ENCODE peak calls at places on chromosome 2, in four cellular contexts. One of them, this sample, is unnamed.

GRCh38 chr2:64524604-64525322 is 635 bp downstream of the AFTPH start:
- DNase-seq in GM18507: no peak
- DNase-seq in activated naive CD8-positive, alpha-beta T cell treated with anti-CD3 and anti-CD28 coated beads, Interleukin-2, amount 50 U/mL, for 24 hours: peak
- DNase-seq in NCI-H2171 treated with DMSO at 0.1 percent for 48 hours: peak
- DNase-seq in this sample: no peak

GRCh38 chr2:66428986-66429612 is 5.8 kb upstream of the MEIS1 start:
- DNase-seq in NCI-H2171 treated with DMSO at 0.1 percent for 48 hours: peak
- DNase-seq in activated naive CD8-positive, alpha-beta T cell treated with anti-CD3 and anti-CD28 coated beads, Interleukin-2, amount 50 U/mL, for 24 hours: no peak
- DNase-seq in GM18507: no peak
- DNase-seq in this sample: peak

GRCh38 chr2:72689579-72690170 is 136.2 kb downstream of the EXOC6B start:
- DNase-seq in activated naive CD8-positive, alpha-beta T cell treated with anti-CD3 and anti-CD28 coated beads, Interleukin-2, amount 50 U/mL, for 24 hours: no peak
- DNase-seq in NCI-H2171 treated with DMSO at 0.1 percent for 48 hours: no peak
- DNase-seq in GM18507: no peak
- DNase-seq in this sample: no peak

GRCh38 chr2:156331572-156332451 is 709 bp downstream of the NR4A2 start:
- DNase-seq in activated naive CD8-positive, alpha-beta T cell treated with anti-CD3 and anti-CD28 coated beads, Interleukin-2, amount 50 U/mL, for 24 hours: peak
- DNase-seq in GM18507: no peak
- DNase-seq in NCI-H2171 treated with DMSO at 0.1 percent for 48 hours: peak
- DNase-seq in this sample: peak

GRCh38 chr2:55161295-55162210 is 70.5 kb downstream of the CLHC1 start:
- DNase-seq in NCI-H2171 treated with DMSO at 0.1 percent for 48 hours: peak
- DNase-seq in GM18507: no peak
- DNase-seq in activated naive CD8-positive, alpha-beta T cell treated with anti-CD3 and anti-CD28 coated beads, Interleukin-2, amount 50 U/mL, for 24 hours: no peak
- DNase-seq in this sample: no peak

GRCh38 chr2:64624862-64625261 is 28.9 kb downstream of the SERTAD2 start:
- DNase-seq in GM18507: no peak
- DNase-seq in NCI-H2171 treated with DMSO at 0.1 percent for 48 hours: no peak
- DNase-seq in activated naive CD8-positive, alpha-beta T cell treated with anti-CD3 and anti-CD28 coated beads, Interleukin-2, amount 50 U/mL, for 24 hours: no peak
- DNase-seq in this sample: no peak

GRCh38 chr2:164613321-164613982 is 7.8 kb downstream of the GRB14 start:
- DNase-seq in NCI-H2171 treated with DMSO at 0.1 percent for 48 hours: no peak
- DNase-seq in GM18507: no peak
- DNase-seq in activated naive CD8-positive, alpha-beta T cell treated with anti-CD3 and anti-CD28 coated beads, Interleukin-2, amount 50 U/mL, for 24 hours: no peak
- DNase-seq in this sample: no peak

GRCh38 chr2:25808006-25808383 is 70.3 kb downstream of the ASXL2 start:
- DNase-seq in activated naive CD8-positive, alpha-beta T cell treated with anti-CD3 and anti-CD28 coated beads, Interleukin-2, amount 50 U/mL, for 24 hours: no peak
- DNase-seq in GM18507: no peak
- DNase-seq in NCI-H2171 treated with DMSO at 0.1 percent for 48 hours: no peak
- DNase-seq in this sample: no peak